ENCODE peak calls at places on chromosomes 11 and 22, in ten cellular contexts. J is hepatocyte, O is HL-60, T is endothelial cell, I is thoracic aorta, E is epithelial cell of proximal tubule, W is OCI-LY7, Y is uterus, D is psoas muscle, Q is IMR-90. U is an unnamed sample.

GRCh38 chr11:126197277-126197939 is 14.0 kb downstream of the RPUSD4 start:
- DNase-seq in E (peak; percentile 97), Q (peak; percentile 90), O (no peak), D (peak; percentile 80), J (peak; percentile 39), Y (no peak), T (no peak), I (no peak), W (no peak), U (peak; percentile 51)

GRCh38 chr11:35380603-35381002 is 38.8 kb downstream of the SLC1A2 start:
- DNase-seq in Y (no peak), J (no peak), I (no peak), E (no peak), W (no peak), T (no peak), D (no peak), Q (peak; percentile 60), O (no peak), U (no peak)

GRCh38 chr11:64055077-64055476 is 19.3 kb downstream of the FLRT1 start:
- DNase-seq in J (no peak), T (no peak), Q (no peak), W (no peak), Y (no peak), D (no peak), I (no peak), O (no peak), E (no peak), U (no peak)

GRCh38 chr11:46381836-46382643 is 571 bp downstream of the MDK start:
- DNase-seq in O (no peak), W (no peak), I (no peak), D (peak; percentile 53), Q (no peak), T (peak; percentile 55), J (no peak), E (no peak), Y (peak; percentile 37), U (no peak)

GRCh38 chr22:50731811-50732624 is 6.0 kb upstream of the ACR start:
- DNase-seq in E (no peak), I (no peak), Q (peak; percentile 31), T (no peak), O (peak; percentile 60), D (peak; percentile 53), Y (peak; percentile 27), J (peak; percentile 60), W (peak; percentile 68), U (no peak)

GRCh38 chr11:33133761-33134160 is 27.5 kb downstream of the CSTF3 start:
- DNase-seq in Q (no peak), J (no peak), I (no peak), E (no peak), W (no peak), T (no peak), Y (no peak), D (no peak), O (no peak), U (no peak)

GRCh38 chr11:125931116-125931515 is 14.7 kb upstream of the VSIG10L2 start:
- DNase-seq in Q (no peak), T (no peak), D (no peak), W (no peak), E (no peak), J (no peak), Y (no peak), I (no peak), O (no peak), U (no peak)

GRCh38 chr11:26551186-26551801 is 20.8 kb downstream of the MUC15 start:
- DNase-seq in Q (peak; percentile 6), W (no peak), T (no peak), D (no peak), J (no peak), E (no peak), I (no peak), Y (no peak), O (no peak), U (no peak)

GRCh38 chr11:36186797-36187196 is 102.4 kb downstream of the COMMD9 start:
- DNase-seq in W (peak; percentile 30), Y (no peak), T (no peak), I (no peak), E (no peak), J (no peak), D (no peak), Q (no peak), O (no peak), U (no peak)

GRCh38 chr11:132028380-132029240 is 658.2 kb downstream of the NTM start:
- DNase-seq in T (peak; percentile 45), D (no peak), W (peak; percentile 44), I (no peak), Y (peak; percentile 23), J (peak; percentile 58), Q (peak; percentile 73), O (peak; percentile 25), E (peak; percentile 7), U (no peak)

GRCh38 chr11:4184163-4184916 is 89.7 kb downstream of the RRM1 start:
- DNase-seq in I (no peak), Q (peak; percentile 9), Y (no peak), O (no peak), W (no peak), J (no peak), D (no peak), T (no peak), E (no peak), U (no peak)

GRCh38 chr11:19344661-19345518 is 104.1 kb upstream of the E2F8 start:
- DNase-seq in D (peak; percentile 70), W (no peak), Q (peak; percentile 24), J (peak; percentile 53), O (no peak), T (peak; percentile 52), Y (no peak), E (no peak), I (no peak), U (no peak)

DNA sequence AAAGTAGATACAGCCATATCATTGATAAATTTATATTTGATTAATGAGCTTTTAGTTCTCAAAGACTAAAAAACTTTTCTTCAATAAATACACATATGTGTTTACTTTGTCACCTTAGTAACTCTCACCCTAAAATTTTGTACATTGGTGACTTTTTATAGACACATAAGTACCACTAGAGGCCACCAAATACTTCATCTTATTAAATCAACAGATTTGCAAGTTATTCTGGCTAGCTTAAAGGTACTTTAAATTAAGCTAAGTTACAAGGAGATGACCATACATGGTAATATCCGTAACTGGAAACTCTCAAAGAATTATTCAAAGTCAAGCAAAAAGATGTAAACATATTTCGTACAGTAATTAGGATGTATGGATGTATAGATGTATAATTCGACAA is 112.2 kb downstream of the SBF2 start:
- DNase-seq in I (no peak), O (no peak), Q (peak; percentile 36), T (no peak), W (peak; percentile 35), D (no peak), J (peak; percentile 6), E (peak; percentile 4), Y (no peak), U (no peak)
- TF ChIP-seq CTCF in I (peak; percentile 32), O (no peak), Q (peak; percentile 34), T (peak; percentile 24), W (peak; percentile 73), D (no peak), J (peak; percentile 35), E (peak; percentile 41), Y (no peak), U (peak; percentile 49)

DNA sequence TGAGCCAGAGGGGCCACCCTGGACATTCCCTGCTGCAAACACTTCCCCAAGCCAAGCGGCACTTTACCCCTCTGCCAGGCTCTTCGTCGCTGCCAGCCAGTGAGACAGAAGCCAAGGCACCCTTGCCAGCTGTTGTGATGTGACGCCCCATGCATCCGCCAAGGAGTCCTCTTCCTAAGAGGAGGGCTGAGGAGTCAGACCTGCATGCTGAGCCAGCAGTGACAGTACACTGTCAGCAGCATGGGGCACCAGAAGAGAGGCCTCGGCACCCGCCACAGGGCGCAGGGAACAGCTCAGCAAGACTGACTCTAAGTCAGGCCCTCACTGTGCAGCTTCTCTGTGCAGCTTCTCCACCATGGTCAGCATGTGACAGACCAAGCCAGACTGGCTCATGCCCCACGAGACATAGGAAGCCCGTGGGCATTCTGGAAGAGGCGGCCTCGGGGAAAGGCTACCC is 26.4 kb downstream of the VPS37C start:
- DNase-seq in I (no peak), Y (no peak), J (no peak), Q (no peak), E (no peak), T (no peak), D (peak; percentile 86), W (no peak), O (no peak), U (no peak)
- TF ChIP-seq CTCF in I (no peak), Y (no peak), J (no peak), Q (no peak), E (no peak), T (no peak), D (no peak), W (no peak), O (no peak), U (no peak)

GRCh38 chr11:16317712-16318111 is 38.6 kb downstream of the SOX6 start:
- DNase-seq in Y (no peak), I (no peak), T (no peak), J (no peak), O (no peak), D (no peak), Q (no peak), E (no peak), W (no peak), U (no peak)

GRCh38 chr11:16318320-16318719 is 38.0 kb downstream of the SOX6 start:
- DNase-seq in Q (no peak), I (no peak), W (no peak), T (no peak), Y (no peak), O (no peak), D (no peak), J (no peak), E (no peak), U (no peak)

GRCh38 chr11:16321148-16321547 is 35.2 kb downstream of the SOX6 start:
- DNase-seq in W (no peak), E (no peak), Q (peak; percentile 30), Y (no peak), D (no peak), O (no peak), I (no peak), T (no peak), J (no peak), U (no peak)

GRCh38 chr11:16326679-16327297 is 29.6 kb downstream of the SOX6 start:
- DNase-seq in D (no peak), Y (no peak), T (no peak), I (no peak), E (no peak), W (no peak), J (no peak), Q (peak; percentile 78), O (no peak), U (no peak)

GRCh38 chr11:16322190-16322589 is 34.2 kb downstream of the SOX6 start:
- DNase-seq in I (no peak), W (no peak), T (no peak), O (no peak), D (no peak), Q (no peak), Y (no peak), E (no peak), J (no peak), U (no peak)
- TF ChIP-seq CTCF in I (no peak), W (no peak), T (no peak), O (no peak), D (no peak), Q (no peak), Y (no peak), E (no peak), J (no peak), U (no peak)

DNA sequence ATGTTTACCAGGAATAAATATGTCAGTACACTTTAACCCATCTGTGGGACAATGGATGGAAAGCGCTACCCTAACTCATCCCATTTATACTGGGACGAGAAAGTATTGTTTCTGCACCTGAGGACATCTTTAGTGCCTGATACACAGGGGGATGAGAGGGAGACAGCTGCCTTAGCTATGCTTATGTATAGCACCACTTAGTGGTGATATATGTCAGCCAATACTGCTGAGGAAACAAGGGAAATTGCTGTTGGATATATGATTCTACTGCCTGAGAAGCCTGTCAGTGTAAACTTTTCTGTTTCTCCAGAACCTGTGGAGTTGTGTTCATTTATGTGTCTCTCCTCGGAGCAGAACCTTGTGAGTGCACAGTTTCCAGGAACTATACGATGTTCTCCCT is 13.3 kb upstream of the CEP295 start:
- DNase-seq in I (no peak), O (no peak), Y (no peak), E (no peak), T (no peak), W (peak; percentile 39), D (no peak), Q (peak; percentile 21), J (peak; percentile 47), U (no peak)
- TF ChIP-seq CTCF in I (no peak), O (no peak), Y (no peak), E (peak; percentile 47), T (no peak), W (peak; percentile 73), D (no peak), Q (peak; percentile 29), J (peak; percentile 60), U (peak; percentile 57)